ENCODE peak calls at places on chromosomes 11 and 22, in four cellular contexts. B is cardiac septum, A is KBM-7, K is HEK293T. J is an unnamed sample.

GRCh38 chr22:45376703-45377102 is 36.7 kb downstream of the SMC1B start:
- DNase-seq in B (no peak), A (no peak), K (no peak), J (peak)

GRCh38 chr11:115886111-115886733 is 382.0 kb upstream of the CADM1 start:
- DNase-seq in B (no peak), A (no peak), K (no peak), J (no peak)

GRCh38 chr11:24949406-24949805 is 452.6 kb downstream of the LUZP2 start:
- DNase-seq in B (no peak), A (no peak), K (no peak), J (no peak)

GRCh38 chr22:40107756-40108437 is 69.8 kb upstream of the TNRC6B start:
- DNase-seq in B (no peak), A (no peak), K (no peak), J (no peak)

GRCh38 chr11:14107071-14107470 is 144.5 kb downstream of the SPON1 start:
- DNase-seq in B (no peak), A (no peak), K (no peak), J (no peak)

GRCh38 chr22:21766933-21767462 is 31.4 kb upstream of the YPEL1 start:
- DNase-seq in B (no peak), A (no peak), K (no peak), J (no peak)

GRCh38 chr22:49930596-49931412 is 12.4 kb downstream of the CRELD2 start:
- DNase-seq in B (peak), A (peak), K (peak), J (peak)

GRCh38 chr22:41360126-41360525 is 21.6 kb upstream of the TEF start:
- DNase-seq in B (no peak), A (no peak), K (no peak), J (no peak)

GRCh38 chr11:58900479-58901420 is 38.5 kb upstream of the GLYATL1 start:
- DNase-seq in B (peak), A (peak), K (peak), J (peak)

GRCh38 chr11:69376155-69377028 is 82.4 kb downstream of the MYEOV start:
- DNase-seq in B (peak), A (no peak), K (no peak), J (no peak)

GRCh38 chr22:28773461-28773867 is 969 bp downstream of the CCDC117 start:
- DNase-seq in B (no peak), A (peak), K (no peak), J (peak)

GRCh38 chr11:12679471-12679870 is 5.2 kb downstream of the TEAD1 start:
- DNase-seq in B (no peak), A (no peak), K (no peak), J (no peak)

GRCh38 chr11:71999813-72000590 is 1.3 kb downstream of the IL18BP start:
- DNase-seq in B (no peak), A (no peak), K (no peak), J (no peak)

GRCh38 chr11:12454782-12455181 is 77.4 kb downstream of the PARVA start:
- DNase-seq in B (no peak), A (no peak), K (no peak), J (no peak)

GRCh38 chr11:122697636-122698167 is 42.2 kb downstream of the UBASH3B start:
- DNase-seq in B (no peak), A (peak), K (no peak), J (peak)

GRCh38 chr11:69269388-69269787 is 24.6 kb upstream of the MYEOV start:
- DNase-seq in B (no peak), A (no peak), K (no peak), J (no peak)

GRCh38 chr22:30396871-30397655 is at the start of gene SEC14L2:
- DNase-seq in B (peak), A (peak), K (peak), J (no peak)

GRCh38 chr11:102280237-102280833 is 36.9 kb upstream of the BIRC3 start:
- DNase-seq in B (no peak), A (no peak), K (peak), J (no peak)

GRCh38 chr11:12415567-12415966 is 38.2 kb downstream of the PARVA start:
- DNase-seq in B (no peak), A (no peak), K (no peak), J (no peak)

GRCh38 chr11:10451399-10452116 is 3.5 kb upstream of the AMPD3 start:
- DNase-seq in B (no peak), A (no peak), K (no peak), J (peak)

GRCh38 chr11:63998558-63999348 is 12.5 kb downstream of the OTUB1 start:
- DNase-seq in B (no peak), A (no peak), K (no peak), J (no peak)

GRCh38 chr11:108115495-108116140 is 5.7 kb upstream of the ACAT1 start:
- DNase-seq in B (peak), A (no peak), K (no peak), J (peak)

GRCh38 chr11:46278387-46279173 is 1.1 kb downstream of the CREB3L1 start:
- DNase-seq in B (no peak), A (peak), K (peak), J (no peak)

GRCh38 chr11:5280582-5281102 is 10.9 kb upstream of the HBE1 start:
- DNase-seq in B (no peak), A (peak), K (peak), J (peak)

GRCh38 chr11:76298255-76298654 is 82.7 kb downstream of the THAP12 start:
- DNase-seq in B (no peak), A (no peak), K (no peak), J (no peak)

GRCh38 chr22:44443641-44444235 is 54.3 kb downstream of the RTL6 start:
- DNase-seq in B (peak), A (no peak), K (no peak), J (no peak)

GRCh38 chr11:66388746-66389386 is 17.3 kb upstream of the SLC29A2 start:
- DNase-seq in B (no peak), A (peak), K (peak), J (peak)

GRCh38 chr22:46742576-46743221 is 4.6 kb upstream of the CERK start:
- DNase-seq in B (no peak), A (no peak), K (no peak), J (no peak)